ENCODE peak calls at places on chromosomes 7 and 10, in five cellular contexts. One of them, this sample, is unnamed.

GRCh38 chr10:64044098-64044497 is 522.9 kb downstream of the REEP3 start:
- DNase-seq in GM12865: no peak
- DNase-seq in HL-60: no peak
- DNase-seq in thoracic aorta: no peak
- DNase-seq in foreskin fibroblast: no peak
- DNase-seq in this sample: no peak

GRCh38 chr10:84261236-84261635 is 16.4 kb downstream of the RGR start:
- DNase-seq in GM12865: no peak
- DNase-seq in HL-60: no peak
- DNase-seq in thoracic aorta: no peak
- DNase-seq in foreskin fibroblast: no peak
- DNase-seq in this sample: no peak

GRCh38 chr10:65802391-65802790 is 1123.4 kb upstream of the LRRTM3 start:
- DNase-seq in GM12865: no peak
- DNase-seq in HL-60: no peak
- DNase-seq in thoracic aorta: no peak
- DNase-seq in foreskin fibroblast: no peak
- DNase-seq in this sample: no peak

GRCh38 chr10:82922755-82923154 is 1047.8 kb downstream of the NRG3 start:
- DNase-seq in GM12865: no peak
- DNase-seq in HL-60: no peak
- DNase-seq in thoracic aorta: no peak
- DNase-seq in foreskin fibroblast: no peak
- DNase-seq in this sample: no peak

GRCh38 chr7:147485660-147486210 is 1104.8 kb upstream of the C7orf33 start:
- DNase-seq in GM12865: no peak
- DNase-seq in HL-60: no peak
- DNase-seq in thoracic aorta: no peak
- DNase-seq in foreskin fibroblast: no peak
- DNase-seq in this sample: no peak

GRCh38 chr10:16016688-16017087 is 156.4 kb upstream of the MINDY3 start:
- DNase-seq in GM12865: no peak
- DNase-seq in HL-60: no peak
- DNase-seq in thoracic aorta: no peak
- DNase-seq in foreskin fibroblast: no peak
- DNase-seq in this sample: no peak

GRCh38 chr7:111424768-111425167 is 137.5 kb downstream of the IMMP2L start:
- DNase-seq in GM12865: no peak
- DNase-seq in HL-60: no peak
- DNase-seq in thoracic aorta: no peak
- DNase-seq in foreskin fibroblast: peak
- DNase-seq in this sample: peak

GRCh38 chr7:91941450-91941849 is 788 bp downstream of the AKAP9 start:
- DNase-seq in GM12865: peak
- DNase-seq in HL-60: peak
- DNase-seq in thoracic aorta: no peak
- DNase-seq in foreskin fibroblast: no peak
- DNase-seq in this sample: peak

GRCh38 chr10:115854740-115855435 is 418.1 kb downstream of the GFRA1 start:
- DNase-seq in GM12865: no peak
- DNase-seq in HL-60: no peak
- DNase-seq in thoracic aorta: no peak
- DNase-seq in foreskin fibroblast: no peak
- DNase-seq in this sample: no peak

GRCh38 chr7:85114342-85114741 is 72.5 kb downstream of the SEMA3D start:
- DNase-seq in GM12865: no peak
- DNase-seq in HL-60: no peak
- DNase-seq in thoracic aorta: no peak
- DNase-seq in foreskin fibroblast: no peak
- DNase-seq in this sample: peak

GRCh38 chr10:114590983-114591382 is 67.1 kb downstream of the ABLIM1 start:
- DNase-seq in GM12865: no peak
- DNase-seq in HL-60: no peak
- DNase-seq in thoracic aorta: no peak
- DNase-seq in foreskin fibroblast: no peak
- DNase-seq in this sample: no peak

GRCh38 chr7:100744605-100745004 is 11.2 kb downstream of the ZAN start:
- DNase-seq in GM12865: no peak
- DNase-seq in HL-60: no peak
- DNase-seq in thoracic aorta: no peak
- DNase-seq in foreskin fibroblast: no peak
- DNase-seq in this sample: no peak
- H3K4me3 ChIP-seq in GM12865: no peak
- H3K4me3 ChIP-seq in HL-60: no peak
- H3K4me3 ChIP-seq in thoracic aorta: peak
- H3K4me3 ChIP-seq in foreskin fibroblast: no peak
- H3K4me3 ChIP-seq in this sample: no peak

GRCh38 chr10:105868935-105869334 is 1227.8 kb downstream of the SORCS3 start:
- DNase-seq in GM12865: no peak
- DNase-seq in HL-60: no peak
- DNase-seq in thoracic aorta: no peak
- DNase-seq in foreskin fibroblast: no peak
- DNase-seq in this sample: no peak

GRCh38 chr10:105875050-105875449 is 1234.0 kb downstream of the SORCS3 start:
- DNase-seq in GM12865: no peak
- DNase-seq in HL-60: no peak
- DNase-seq in thoracic aorta: no peak
- DNase-seq in foreskin fibroblast: no peak
- DNase-seq in this sample: no peak

GRCh38 chr10:105872665-105873064 is 1231.6 kb downstream of the SORCS3 start:
- DNase-seq in GM12865: no peak
- DNase-seq in HL-60: no peak
- DNase-seq in thoracic aorta: no peak
- DNase-seq in foreskin fibroblast: no peak
- DNase-seq in this sample: no peak
- TF ChIP-seq CTCF in GM12865: no peak
- TF ChIP-seq CTCF in HL-60: no peak
- TF ChIP-seq CTCF in thoracic aorta: no peak
- TF ChIP-seq CTCF in foreskin fibroblast: no peak
- TF ChIP-seq CTCF in this sample: no peak

DNA sequence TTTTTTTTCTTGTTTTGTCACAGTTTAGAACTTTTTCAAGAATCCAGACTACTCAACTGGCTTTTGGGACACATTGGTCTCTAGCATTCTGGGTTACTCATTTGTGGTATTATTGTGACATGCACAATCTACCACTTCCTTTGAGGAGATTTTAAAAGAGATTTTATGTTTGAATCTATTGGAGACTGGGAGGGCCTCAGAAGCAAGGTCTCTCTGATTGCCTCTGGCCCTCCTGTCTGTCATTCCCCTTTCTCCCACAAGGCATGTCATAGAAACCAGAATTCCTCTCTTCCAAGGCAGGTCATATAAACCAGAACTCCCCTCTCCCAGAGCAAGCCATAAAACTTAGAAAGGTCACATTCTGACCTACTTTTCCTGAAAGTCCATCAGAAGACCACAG is 777.6 kb downstream of the PHTF2 start:
- DNase-seq in GM12865: no peak
- DNase-seq in HL-60: no peak
- DNase-seq in thoracic aorta: no peak
- DNase-seq in foreskin fibroblast: peak
- DNase-seq in this sample: no peak
- H3K4me3 ChIP-seq in GM12865: no peak
- H3K4me3 ChIP-seq in HL-60: no peak
- H3K4me3 ChIP-seq in thoracic aorta: no peak
- H3K4me3 ChIP-seq in foreskin fibroblast: no peak
- H3K4me3 ChIP-seq in this sample: no peak

GRCh38 chr10:52883996-52884871 is 111.7 kb upstream of the MBL2 start:
- DNase-seq in GM12865: peak
- DNase-seq in HL-60: peak
- DNase-seq in thoracic aorta: no peak
- DNase-seq in foreskin fibroblast: peak
- DNase-seq in this sample: peak
- TF ChIP-seq CTCF in GM12865: peak
- TF ChIP-seq CTCF in HL-60: peak
- TF ChIP-seq CTCF in thoracic aorta: peak
- TF ChIP-seq CTCF in foreskin fibroblast: peak
- TF ChIP-seq CTCF in this sample: peak

GRCh38 chr7:27119412-27119911 is 11.1 kb downstream of the HOXA4 start:
- DNase-seq in GM12865: no peak
- DNase-seq in HL-60: no peak
- DNase-seq in thoracic aorta: no peak
- DNase-seq in foreskin fibroblast: no peak
- DNase-seq in this sample: no peak

GRCh38 chr7:27122075-27122910 is 8.3 kb downstream of the HOXA4 start:
- DNase-seq in GM12865: no peak
- DNase-seq in HL-60: no peak
- DNase-seq in thoracic aorta: no peak
- DNase-seq in foreskin fibroblast: no peak
- DNase-seq in this sample: peak

GRCh38 chr7:27123477-27124053 is 7.0 kb downstream of the HOXA4 start:
- DNase-seq in GM12865: no peak
- DNase-seq in HL-60: no peak
- DNase-seq in thoracic aorta: no peak
- DNase-seq in foreskin fibroblast: no peak
- DNase-seq in this sample: no peak

GRCh38 chr7:27123021-27123476 is 7.5 kb downstream of the HOXA4 start:
- DNase-seq in GM12865: no peak
- DNase-seq in HL-60: no peak
- DNase-seq in thoracic aorta: no peak
- DNase-seq in foreskin fibroblast: no peak
- DNase-seq in this sample: peak

DNA sequence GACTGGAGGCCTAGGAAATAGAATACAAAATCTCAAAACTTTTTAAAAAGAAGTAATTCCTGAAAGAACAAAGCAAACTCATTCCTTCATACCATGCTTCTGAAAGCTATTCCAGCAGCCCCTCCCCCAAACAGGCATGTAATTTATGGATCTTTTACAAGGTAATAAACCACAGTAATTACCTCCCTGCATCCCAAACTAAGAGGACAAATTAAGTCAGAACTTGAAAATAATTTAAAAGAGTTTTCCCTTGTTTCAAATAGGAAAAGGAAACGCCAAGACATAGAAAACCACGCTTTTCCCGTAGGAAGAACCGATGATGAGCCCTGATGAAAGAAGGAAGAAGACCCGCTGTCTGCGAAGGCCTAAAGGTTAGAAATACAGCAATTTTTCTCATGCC is 8.9 kb downstream of the HOXA4 start:
- DNase-seq in GM12865: no peak
- DNase-seq in HL-60: no peak
- DNase-seq in thoracic aorta: no peak
- DNase-seq in foreskin fibroblast: no peak
- DNase-seq in this sample: no peak
- H3K4me3 ChIP-seq in GM12865: no peak
- H3K4me3 ChIP-seq in HL-60: no peak
- H3K4me3 ChIP-seq in thoracic aorta: peak
- H3K4me3 ChIP-seq in foreskin fibroblast: no peak
- H3K4me3 ChIP-seq in this sample: peak

GRCh38 chr7:732094-732541 is 5.0 kb upstream of the PRKAR1B start:
- DNase-seq in GM12865: peak
- DNase-seq in HL-60: no peak
- DNase-seq in thoracic aorta: no peak
- DNase-seq in foreskin fibroblast: no peak
- DNase-seq in this sample: no peak
- TF ChIP-seq CTCF in GM12865: peak
- TF ChIP-seq CTCF in HL-60: no peak
- TF ChIP-seq CTCF in thoracic aorta: no peak
- TF ChIP-seq CTCF in foreskin fibroblast: no peak
- TF ChIP-seq CTCF in this sample: no peak

GRCh38 chr7:19119372-19119771 is 1.9 kb upstream of the TWIST1 start:
- DNase-seq in GM12865: no peak
- DNase-seq in HL-60: no peak
- DNase-seq in thoracic aorta: no peak
- DNase-seq in foreskin fibroblast: no peak
- DNase-seq in this sample: no peak
- H3K4me3 ChIP-seq in GM12865: no peak
- H3K4me3 ChIP-seq in HL-60: no peak
- H3K4me3 ChIP-seq in thoracic aorta: no peak
- H3K4me3 ChIP-seq in foreskin fibroblast: peak
- H3K4me3 ChIP-seq in this sample: no peak

This sample was measured in fibroblast of the aortic adventitia.